ENCODE peak calls at places on chromosome 12, in seven cellular contexts. O, W, K, P, Q, T and C are unnamed samples.

GRCh38 chr12:121992059-121992879 is 29.4 kb upstream of the BCL7A start:
- DNase-seq in O (peak; percentile 49), W (peak; percentile 98), K (no peak), P (no peak), Q (peak; percentile 96), T (no peak), C (peak; percentile 97)

GRCh38 chr12:52007158-52007921 is 594 bp downstream of the TAMALIN start:
- DNase-seq in O (no peak), W (no peak), K (peak; percentile 40), P (peak; percentile 41), Q (no peak), T (no peak), C (no peak)

GRCh38 chr12:3149505-3150307 is 72.5 kb downstream of the TSPAN9 start:
- DNase-seq in O (no peak), W (no peak), K (no peak), P (no peak), Q (no peak), T (no peak), C (no peak)

GRCh38 chr12:43973993-43974392 is 138.1 kb downstream of the TMEM117 start:
- DNase-seq in O (no peak), W (no peak), K (no peak), P (no peak), Q (no peak), T (no peak), C (no peak)

GRCh38 chr12:18204053-18204452 is 57.3 kb upstream of the PIK3C2G start:
- DNase-seq in O (no peak), W (no peak), K (no peak), P (no peak), Q (no peak), T (no peak), C (no peak)

GRCh38 chr12:59699408-59700144 is 103.7 kb downstream of the SLC16A7 start:
- DNase-seq in O (no peak), W (peak; percentile 88), K (no peak), P (no peak), Q (peak; percentile 84), T (no peak), C (peak; percentile 45)

GRCh38 chr12:1882850-1883470 is 35.5 kb downstream of the CACNA2D4 start:
- DNase-seq in O (no peak), W (no peak), K (no peak), P (no peak), Q (no peak), T (no peak), C (no peak)

GRCh38 chr12:124705545-124706138 is 138.2 kb upstream of the NCOR2 start:
- DNase-seq in O (no peak), W (no peak), K (no peak), P (no peak), Q (no peak), T (no peak), C (no peak)

GRCh38 chr12:2228535-2228934 is 175.7 kb downstream of the CACNA1C start:
- DNase-seq in O (no peak), W (no peak), K (no peak), P (no peak), Q (no peak), T (no peak), C (no peak)

GRCh38 chr12:1044697-1045096 is 53.7 kb downstream of the ERC1 start:
- DNase-seq in O (no peak), W (peak; percentile 60), K (no peak), P (no peak), Q (peak; percentile 47), T (no peak), C (peak; percentile 35)

GRCh38 chr12:54560374-54560858 is 11.0 kb downstream of the PDE1B start:
- DNase-seq in O (peak; percentile 67), W (peak; percentile 68), K (no peak), P (peak; percentile 85), Q (no peak), T (peak; percentile 89), C (peak; percentile 92)

GRCh38 chr12:27462851-27463250 is 16.3 kb downstream of the SMCO2 start:
- DNase-seq in O (no peak), W (no peak), K (no peak), P (no peak), Q (no peak), T (no peak), C (no peak)

GRCh38 chr12:111759991-111760390 is 6.7 kb upstream of the ALDH2 start:
- DNase-seq in O (no peak), W (no peak), K (no peak), P (no peak), Q (no peak), T (no peak), C (no peak)

GRCh38 chr12:132711169-132711843 is 664 bp downstream of the PGAM5 start:
- DNase-seq in O (peak; percentile 11), W (peak; percentile 55), K (peak; percentile 39), P (peak; percentile 4), Q (no peak), T (no peak), C (peak; percentile 26)

GRCh38 chr12:77218278-77218677 is 152.9 kb upstream of the E2F7 start:
- DNase-seq in O (no peak), W (no peak), K (no peak), P (no peak), Q (no peak), T (no peak), C (no peak)

GRCh38 chr12:25975179-25975578 is 16.7 kb downstream of the RASSF8 start:
- DNase-seq in O (no peak), W (no peak), K (no peak), P (no peak), Q (no peak), T (no peak), C (no peak)

GRCh38 chr12:24754690-24755638 is 193.9 kb downstream of the BCAT1 start:
- DNase-seq in O (no peak), W (peak; percentile 59), K (no peak), P (no peak), Q (peak; percentile 78), T (no peak), C (peak; percentile 49)

GRCh38 chr12:104263580-104264358 is 39.8 kb upstream of the EID3 start:
- DNase-seq in O (no peak), W (peak; percentile 90), K (no peak), P (no peak), Q (peak; percentile 83), T (no peak), C (peak; percentile 54)

GRCh38 chr12:26188132-26188531 is 7.2 kb upstream of the SSPN start:
- DNase-seq in O (no peak), W (peak; percentile 80), K (no peak), P (no peak), Q (peak; percentile 64), T (no peak), C (peak; percentile 52)

GRCh38 chr12:25089738-25090137 is 105.2 kb downstream of the DNAI7 start:
- DNase-seq in O (no peak), W (no peak), K (peak; percentile 37), P (no peak), Q (no peak), T (no peak), C (no peak)

GRCh38 chr12:106247731-106248176 is at the start of gene CKAP4:
- DNase-seq in O (no peak), W (peak; percentile 93), K (peak; percentile 49), P (peak; percentile 34), Q (no peak), T (peak; percentile 77), C (peak; percentile 87)

GRCh38 chr12:103105971-103106597 is 148.6 kb downstream of the ASCL1 start:
- DNase-seq in O (no peak), W (no peak), K (no peak), P (no peak), Q (no peak), T (no peak), C (no peak)

GRCh38 chr12:122230798-122231197 is 4.9 kb upstream of the DIABLO start:
- DNase-seq in O (no peak), W (no peak), K (no peak), P (no peak), Q (no peak), T (no peak), C (no peak)

GRCh38 chr12:52317443-52318052 is 3.6 kb downstream of the KRT83 start:
- DNase-seq in O (no peak), W (no peak), K (no peak), P (no peak), Q (no peak), T (no peak), C (no peak)